ENCODE peak calls at places on chromosome 5, in eight cellular contexts. N, Z, I, L, R, X, V and B are unnamed samples.

GRCh38 chr5:174806729-174807128 is 82.3 kb downstream of the MSX2 start:
- DNase-seq in N (no peak), Z (no peak), I (no peak), L (no peak), R (no peak), X (no peak), V (no peak), B (no peak)

GRCh38 chr5:147935032-147935431 is 28.7 kb upstream of the C5orf46 start:
- DNase-seq in N (no peak), Z (peak; percentile 63), I (no peak), L (no peak), R (peak; percentile 69), X (peak; percentile 45), V (no peak), B (no peak)

GRCh38 chr5:102975457-102976182 is 144.3 kb downstream of the GIN1 start:
- DNase-seq in N (no peak), Z (no peak), I (no peak), L (no peak), R (peak; percentile 64), X (no peak), V (no peak), B (no peak)

GRCh38 chr5:72541501-72542235 is 34.5 kb upstream of the ZNF366 start:
- DNase-seq in N (no peak), Z (no peak), I (no peak), L (no peak), R (no peak), X (no peak), V (no peak), B (no peak)

GRCh38 chr5:15304066-15304731 is 195.8 kb upstream of the FBXL7 start:
- DNase-seq in N (no peak), Z (no peak), I (no peak), L (no peak), R (no peak), X (no peak), V (no peak), B (no peak)

GRCh38 chr5:136016945-136017530 is 11.8 kb upstream of the TGFBI start:
- DNase-seq in N (no peak), Z (no peak), I (no peak), L (no peak), R (peak; percentile 97), X (no peak), V (no peak), B (no peak)

GRCh38 chr5:149839761-149840160 is 104.8 kb downstream of the PDE6A start:
- DNase-seq in N (no peak), Z (no peak), I (no peak), L (no peak), R (no peak), X (no peak), V (no peak), B (no peak)

GRCh38 chr5:141634162-141634561 is 2.5 kb downstream of the HDAC3 start:
- DNase-seq in N (no peak), Z (peak; percentile 60), I (peak; percentile 78), L (no peak), R (no peak), X (no peak), V (no peak), B (no peak)

GRCh38 chr5:14123974-14124482 is 19.1 kb upstream of the TRIO start:
- DNase-seq in N (no peak), Z (no peak), I (no peak), L (no peak), R (no peak), X (no peak), V (no peak), B (no peak)

GRCh38 chr5:158698768-158699167 is 400.9 kb downstream of the EBF1 start:
- DNase-seq in N (no peak), Z (no peak), I (no peak), L (no peak), R (no peak), X (no peak), V (no peak), B (no peak)

GRCh38 chr5:82176115-82176514 is 102.0 kb downstream of the RPS23 start:
- DNase-seq in N (no peak), Z (no peak), I (no peak), L (no peak), R (no peak), X (no peak), V (no peak), B (no peak)

GRCh38 chr5:94431696-94432095 is 186.7 kb downstream of the KIAA0825 start:
- DNase-seq in N (no peak), Z (no peak), I (no peak), L (no peak), R (no peak), X (no peak), V (no peak), B (no peak)

GRCh38 chr5:120240716-120241115 is 223.4 kb upstream of the PRR16 start:
- DNase-seq in N (no peak), Z (no peak), I (no peak), L (no peak), R (peak; percentile 29), X (no peak), V (no peak), B (no peak)

GRCh38 chr5:31768784-31769183 is 129.9 kb downstream of the PDZD2 start:
- DNase-seq in N (no peak), Z (no peak), I (no peak), L (no peak), R (no peak), X (no peak), V (no peak), B (no peak)
- TF ChIP-seq CTCF in N (no peak), Z (no peak), I (no peak), L (no peak), R (no peak), X (no peak), V (no peak), B (no peak)

GRCh38 chr5:2851895-2852294 is 100.4 kb upstream of the IRX2 start:
- DNase-seq in N (no peak), Z (no peak), I (no peak), L (no peak), R (no peak), X (no peak), V (no peak), B (no peak)

GRCh38 chr5:2849429-2849828 is 98.0 kb upstream of the IRX2 start:
- DNase-seq in N (no peak), Z (no peak), I (no peak), L (no peak), R (no peak), X (no peak), V (no peak), B (no peak)

GRCh38 chr5:2852446-2852845 is 101.0 kb upstream of the IRX2 start:
- DNase-seq in N (no peak), Z (no peak), I (no peak), L (no peak), R (no peak), X (no peak), V (no peak), B (no peak)

GRCh38 chr5:2847608-2848007 is 96.1 kb upstream of the IRX2 start:
- DNase-seq in N (no peak), Z (no peak), I (no peak), L (no peak), R (no peak), X (no peak), V (no peak), B (no peak)

DNA sequence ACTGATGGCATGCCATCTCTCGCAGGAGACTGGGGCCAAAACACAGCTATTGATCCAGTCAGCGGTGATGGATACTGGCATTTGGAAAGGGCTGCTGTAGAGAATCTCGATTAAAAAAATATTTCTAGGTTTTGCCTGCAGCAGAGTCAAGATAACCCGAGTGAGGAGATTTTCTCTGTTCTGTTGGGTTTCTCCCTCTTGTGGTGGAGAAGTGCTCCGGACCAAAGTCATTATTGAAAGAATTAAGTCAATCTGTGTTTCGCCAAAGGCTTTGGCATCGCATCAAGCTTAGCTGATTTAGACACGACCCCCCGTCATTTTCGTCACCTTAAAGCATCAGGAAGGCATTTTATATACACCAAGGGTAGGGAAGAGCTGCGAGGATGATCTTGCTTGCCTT is 97.2 kb upstream of the IRX2 start:
- DNase-seq in N (no peak), Z (no peak), I (no peak), L (no peak), R (no peak), X (no peak), V (no peak), B (no peak)
- TF ChIP-seq CTCF in N (no peak), Z (no peak), I (no peak), L (no peak), R (no peak), X (no peak), V (no peak), B (no peak)

DNA sequence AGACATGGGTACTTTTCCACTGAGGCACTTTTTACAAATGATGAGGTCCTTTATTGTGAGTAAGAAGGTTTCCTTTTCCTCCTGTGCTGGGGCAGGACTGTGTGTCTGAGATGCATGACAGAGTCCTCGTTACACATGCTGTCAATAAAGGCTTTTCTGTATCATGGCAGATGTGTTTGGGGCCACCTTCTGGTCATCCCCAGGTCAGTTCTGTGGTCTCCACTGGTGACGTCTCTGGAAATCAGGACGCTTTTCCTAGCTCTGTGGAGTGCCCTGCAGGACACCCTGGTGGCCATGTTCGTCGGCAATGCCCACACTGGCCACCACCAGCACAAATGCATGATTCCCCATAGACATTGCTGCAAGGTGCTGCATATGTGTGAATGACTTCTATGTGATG is 2.8 kb downstream of the CMBL start:
- DNase-seq in N (no peak), Z (no peak), I (no peak), L (no peak), R (no peak), X (no peak), V (no peak), B (no peak)
- TF ChIP-seq CTCF in N (no peak), Z (no peak), I (no peak), L (no peak), R (no peak), X (no peak), V (no peak), B (no peak)

GRCh38 chr5:179340465-179340864 is 4.8 kb downstream of the ADAMTS2 start:
- DNase-seq in N (no peak), Z (no peak), I (no peak), L (no peak), R (no peak), X (no peak), V (no peak), B (no peak)

GRCh38 chr5:179343902-179344300 is 1.4 kb downstream of the ADAMTS2 start:
- DNase-seq in N (no peak), Z (peak; percentile 49), I (no peak), L (peak; percentile 90), R (no peak), X (peak; percentile 74), V (no peak), B (peak; percentile 24)

GRCh38 chr5:179344301-179345178 is 721 bp downstream of the ADAMTS2 start:
- DNase-seq in N (peak; percentile 32), Z (peak; percentile 23), I (no peak), L (peak; percentile 30), R (no peak), X (peak; percentile 44), V (no peak), B (no peak)

GRCh38 chr5:179343021-179343781 is 2.1 kb downstream of the ADAMTS2 start:
- DNase-seq in N (peak; percentile 35), Z (no peak), I (no peak), L (peak; percentile 33), R (no peak), X (no peak), V (no peak), B (no peak)

DNA sequence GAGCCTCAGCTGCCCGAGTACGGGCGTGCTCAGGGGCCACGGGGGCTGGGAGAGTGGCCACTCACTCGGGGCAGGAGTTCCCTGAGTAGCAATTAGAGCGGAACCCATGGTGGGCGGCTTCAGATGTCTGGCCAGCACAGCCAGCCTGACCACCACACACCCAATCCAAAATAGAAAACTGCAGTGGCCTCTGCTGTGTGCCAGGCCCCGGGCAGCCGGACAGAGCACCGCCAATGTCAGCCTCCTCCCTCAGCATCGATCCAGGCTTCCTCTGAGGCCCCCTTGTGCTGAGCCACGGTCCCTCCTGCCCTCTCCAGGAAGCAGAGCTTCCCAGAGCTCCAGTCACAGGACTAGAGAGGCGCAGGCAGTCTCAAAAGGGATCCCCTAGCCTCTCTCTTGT is 2.7 kb downstream of the ADAMTS2 start:
- DNase-seq in N (peak; percentile 39), Z (no peak), I (no peak), L (peak; percentile 49), R (no peak), X (peak; percentile 56), V (no peak), B (no peak)
- TF ChIP-seq CTCF in N (peak; percentile 34), Z (no peak), I (no peak), L (no peak), R (peak; percentile 44), X (peak; percentile 70), V (no peak), B (no peak)